ENCODE peak calls at places on chromosomes 6 and 20, in five cellular contexts. H is A549, A is AG20443, Y is HCEC 1CT, X is NCI-H2171. G is an unnamed sample.

GRCh38 chr6:35449287-35449881 is 2.8 kb upstream of the FANCE start:
- DNase-seq in H (peak), A (peak), Y (peak), X (peak), G (peak)

GRCh38 chr20:15637971-15638754 is 935.1 kb downstream of the KIF16B start:
- DNase-seq in Y (no peak), A (no peak), X (peak), H (no peak), G (no peak)

GRCh38 chr20:62050166-62051120 is 15.2 kb downstream of the TAF4 start:
- DNase-seq in Y (no peak), A (no peak), X (no peak), H (no peak), G (no peak)

GRCh38 chr20:10352934-10353866 is 80.8 kb downstream of the MKKS start:
- DNase-seq in X (no peak), A (no peak), H (peak), Y (peak), G (no peak)

GRCh38 chr20:48659888-48660287 is 167.9 kb downstream of the PREX1 start:
- DNase-seq in X (no peak), H (no peak), Y (no peak), A (no peak), G (peak)

GRCh38 chr6:10302566-10303235 is 112.2 kb downstream of the TFAP2A start:
- DNase-seq in X (no peak), H (no peak), Y (no peak), A (no peak), G (no peak)

GRCh38 chr6:10968776-10969175 is 75.3 kb downstream of the ELOVL2 start:
- DNase-seq in Y (peak), H (no peak), X (no peak), A (peak), G (peak)

GRCh38 chr20:50967621-50968020 is 9.0 kb downstream of the MOCS3 start:
- DNase-seq in A (no peak), X (peak), Y (no peak), H (no peak), G (no peak)

GRCh38 chr6:167805349-167806060 is 21.2 kb upstream of the AFDN start:
- DNase-seq in H (no peak), X (peak), A (no peak), Y (no peak), G (no peak)

GRCh38 chr6:138520463-138520862 is 21.2 kb upstream of the NHSL1 start:
- DNase-seq in Y (peak), A (peak), H (peak), X (no peak), G (no peak)

G was measured in foreskin fibroblast.